ENCODE peak calls at places on chromosomes 1 and 21, in four cellular contexts. One of them, this sample, is unnamed.

GRCh38 chr21:15992171-15992570 is 262.4 kb downstream of the USP25 start:
- DNase-seq in NB4: no peak
- DNase-seq in lower leg skin: no peak
- DNase-seq in tibial nerve: no peak
- DNase-seq in this sample: no peak

GRCh38 chr1:67367370-67368345 is 60.0 kb downstream of the IL12RB2 start:
- DNase-seq in NB4: no peak
- DNase-seq in lower leg skin: no peak
- DNase-seq in tibial nerve: no peak
- DNase-seq in this sample: peak

GRCh38 chr1:179105393-179105792 is 23.5 kb downstream of the TOR3A start:
- DNase-seq in lower leg skin: no peak
- DNase-seq in tibial nerve: no peak
- DNase-seq in NB4: no peak
- DNase-seq in this sample: peak

GRCh38 chr1:25623007-25623406 is 6.4 kb downstream of the MAN1C1 start:
- DNase-seq in lower leg skin: no peak
- DNase-seq in tibial nerve: no peak
- DNase-seq in NB4: no peak
- DNase-seq in this sample: no peak

GRCh38 chr1:228339059-228339704 is 67.5 kb downstream of the TRIM11 start:
- DNase-seq in lower leg skin: no peak
- DNase-seq in NB4: no peak
- DNase-seq in tibial nerve: no peak
- DNase-seq in this sample: no peak

GRCh38 chr21:45076245-45076661 is 1.9 kb downstream of the ADARB1 start:
- DNase-seq in tibial nerve: no peak
- DNase-seq in lower leg skin: no peak
- DNase-seq in NB4: peak
- DNase-seq in this sample: no peak

GRCh38 chr1:104190821-104191220 is 441.1 kb downstream of the AMY1C start:
- DNase-seq in lower leg skin: no peak
- DNase-seq in NB4: no peak
- DNase-seq in tibial nerve: no peak
- DNase-seq in this sample: no peak

GRCh38 chr1:10629816-10630571 is 155.2 kb downstream of the PEX14 start:
- DNase-seq in NB4: no peak
- DNase-seq in tibial nerve: no peak
- DNase-seq in lower leg skin: no peak
- DNase-seq in this sample: peak

GRCh38 chr1:226656201-226656600 is 82.9 kb downstream of the ITPKB start:
- DNase-seq in lower leg skin: no peak
- DNase-seq in tibial nerve: no peak
- DNase-seq in NB4: no peak
- DNase-seq in this sample: no peak

GRCh38 chr1:226656601-226657277 is 82.3 kb downstream of the ITPKB start:
- DNase-seq in tibial nerve: no peak
- DNase-seq in NB4: no peak
- DNase-seq in lower leg skin: no peak
- DNase-seq in this sample: no peak

GRCh38 chr1:226654046-226654445 is 85.0 kb downstream of the ITPKB start:
- DNase-seq in NB4: no peak
- DNase-seq in tibial nerve: no peak
- DNase-seq in lower leg skin: no peak
- DNase-seq in this sample: no peak

GRCh38 chr1:226654508-226655124 is 84.5 kb downstream of the ITPKB start:
- DNase-seq in tibial nerve: no peak
- DNase-seq in lower leg skin: no peak
- DNase-seq in NB4: no peak
- DNase-seq in this sample: no peak

DNA sequence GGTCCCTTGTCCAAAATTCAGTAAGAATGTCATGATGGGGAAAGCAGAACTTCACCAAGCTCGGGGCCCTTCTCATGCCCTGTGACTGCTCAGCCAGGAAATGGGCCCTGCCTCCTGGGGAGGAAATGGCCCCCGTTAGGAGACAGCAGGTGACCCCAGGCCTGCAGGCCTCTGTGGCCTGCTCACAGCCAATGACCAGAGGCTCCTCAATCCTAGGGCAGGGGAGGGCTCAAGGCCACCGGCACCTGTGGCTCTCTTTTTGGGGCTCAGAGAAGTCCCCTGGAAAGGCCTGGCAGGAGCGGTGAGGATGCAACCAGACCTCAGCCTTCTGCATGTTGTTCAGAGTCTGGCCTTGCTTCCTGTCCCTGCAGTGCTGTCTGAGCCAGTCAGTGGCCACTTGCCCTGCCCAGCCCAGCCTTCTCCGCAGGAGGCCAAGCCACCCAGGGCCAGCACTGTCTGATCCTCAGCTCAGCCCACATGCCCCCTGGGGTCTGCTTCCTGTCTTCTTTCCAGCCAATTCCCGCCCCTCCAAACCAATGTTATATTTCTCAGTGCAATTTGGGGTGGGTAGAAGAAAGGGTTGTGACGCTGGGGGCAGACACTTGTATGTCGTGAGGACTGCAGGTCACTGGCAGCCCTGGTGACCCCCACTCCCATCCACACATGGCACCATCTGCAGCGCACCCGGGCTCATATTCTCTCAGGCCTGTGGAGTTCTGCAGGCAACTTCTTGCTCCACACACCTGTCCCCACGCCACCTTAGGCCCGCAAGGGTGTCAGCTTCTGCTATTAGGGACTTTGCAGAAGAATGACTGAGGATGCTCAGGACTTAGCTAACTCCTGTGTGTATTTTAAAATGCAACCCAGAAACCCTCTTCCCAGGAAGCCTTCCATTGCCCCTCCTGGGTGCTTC is 83.6 kb downstream of the ITPKB start:
- DNase-seq in NB4: peak
- DNase-seq in lower leg skin: no peak
- DNase-seq in tibial nerve: no peak
- DNase-seq in this sample: no peak
- TF ChIP-seq POLR2A in NB4: no peak
- TF ChIP-seq POLR2A in lower leg skin: no peak
- TF ChIP-seq POLR2A in tibial nerve: no peak
- TF ChIP-seq POLR2A in this sample: no peak

GRCh38 chr1:184664042-184664659 is 90.5 kb downstream of the EDEM3 start:
- DNase-seq in NB4: peak
- DNase-seq in lower leg skin: peak
- DNase-seq in tibial nerve: peak
- DNase-seq in this sample: peak
- H3K4me3 ChIP-seq in NB4: no peak
- H3K4me3 ChIP-seq in lower leg skin: no peak
- H3K4me3 ChIP-seq in tibial nerve: peak
- H3K4me3 ChIP-seq in this sample: peak

GRCh38 chr1:41486053-41486891 is 1.8 kb upstream of the EDN2 start:
- DNase-seq in NB4: no peak
- DNase-seq in tibial nerve: no peak
- DNase-seq in lower leg skin: no peak
- DNase-seq in this sample: no peak

GRCh38 chr1:41485605-41486004 is 1.1 kb upstream of the EDN2 start:
- DNase-seq in NB4: no peak
- DNase-seq in tibial nerve: no peak
- DNase-seq in lower leg skin: no peak
- DNase-seq in this sample: no peak

GRCh38 chr1:41488599-41488905 is 4.1 kb upstream of the EDN2 start:
- DNase-seq in NB4: no peak
- DNase-seq in lower leg skin: no peak
- DNase-seq in tibial nerve: no peak
- DNase-seq in this sample: no peak

GRCh38 chr1:41487729-41488598 is 3.5 kb upstream of the EDN2 start:
- DNase-seq in tibial nerve: no peak
- DNase-seq in lower leg skin: no peak
- DNase-seq in NB4: no peak
- DNase-seq in this sample: no peak

DNA sequence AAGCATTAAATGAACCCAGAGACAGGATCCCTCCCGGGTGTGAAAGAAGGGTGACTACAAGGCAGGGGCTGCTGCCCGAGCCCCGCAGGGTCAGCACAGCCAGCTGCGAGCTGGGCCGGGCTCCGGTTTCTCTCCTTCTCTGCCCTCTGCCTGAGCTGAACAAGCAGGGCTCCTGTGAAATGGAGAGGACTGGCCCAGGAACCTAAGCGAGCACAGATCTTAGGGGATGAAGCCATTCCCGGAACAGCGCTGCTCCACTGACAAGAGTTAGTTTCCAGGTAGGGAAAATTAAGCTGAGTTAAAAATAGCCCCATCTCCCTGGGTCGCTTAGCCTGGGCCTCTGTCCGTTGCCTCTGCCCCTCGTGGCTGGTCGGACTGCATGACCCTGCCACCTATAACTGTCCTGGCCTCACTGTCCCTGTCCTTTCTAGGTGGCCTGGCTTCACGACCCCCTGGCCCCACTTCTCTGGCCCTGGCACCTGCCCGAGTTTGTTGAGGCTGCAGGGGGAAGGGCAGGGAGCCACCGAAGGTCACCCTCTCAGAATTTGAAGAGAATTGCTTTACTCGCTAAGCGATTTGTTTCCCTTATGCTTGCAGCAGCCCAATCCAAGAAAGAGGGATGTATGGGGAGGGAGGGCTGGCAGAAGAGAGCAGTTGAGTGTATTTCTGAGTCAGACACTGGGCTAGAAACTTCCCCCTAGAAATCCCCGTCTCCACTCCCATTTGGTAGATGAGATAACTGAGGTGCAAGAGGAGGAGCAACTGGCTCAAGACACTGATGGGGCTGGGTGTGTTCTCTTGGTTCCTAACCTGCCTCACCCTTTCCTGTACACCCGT is 2.6 kb upstream of the EDN2 start:
- DNase-seq in lower leg skin: no peak
- DNase-seq in tibial nerve: no peak
- DNase-seq in NB4: no peak
- DNase-seq in this sample: no peak
- TF ChIP-seq POLR2A in lower leg skin: no peak
- TF ChIP-seq POLR2A in tibial nerve: no peak
- TF ChIP-seq POLR2A in NB4: no peak
- TF ChIP-seq POLR2A in this sample: no peak

GRCh38 chr1:94324168-94324544 is 86.8 kb upstream of the ARHGAP29 start:
- DNase-seq in tibial nerve: no peak
- DNase-seq in NB4: no peak
- DNase-seq in lower leg skin: no peak
- DNase-seq in this sample: no peak

GRCh38 chr1:94325379-94326302 is 88.3 kb upstream of the ARHGAP29 start:
- DNase-seq in NB4: no peak
- DNase-seq in tibial nerve: no peak
- DNase-seq in lower leg skin: no peak
- DNase-seq in this sample: no peak

GRCh38 chr1:94321662-94322061 is 84.3 kb upstream of the ARHGAP29 start:
- DNase-seq in NB4: no peak
- DNase-seq in tibial nerve: no peak
- DNase-seq in lower leg skin: no peak
- DNase-seq in this sample: no peak

GRCh38 chr1:94322696-94323095 is 85.3 kb upstream of the ARHGAP29 start:
- DNase-seq in NB4: no peak
- DNase-seq in lower leg skin: no peak
- DNase-seq in tibial nerve: no peak
- DNase-seq in this sample: no peak

GRCh38 chr1:94323311-94324167 is 86.2 kb upstream of the ARHGAP29 start:
- DNase-seq in NB4: no peak
- DNase-seq in lower leg skin: no peak
- DNase-seq in tibial nerve: no peak
- DNase-seq in this sample: no peak
- H3K4me3 ChIP-seq in NB4: no peak
- H3K4me3 ChIP-seq in lower leg skin: no peak
- H3K4me3 ChIP-seq in tibial nerve: no peak
- H3K4me3 ChIP-seq in this sample: no peak

DNA sequence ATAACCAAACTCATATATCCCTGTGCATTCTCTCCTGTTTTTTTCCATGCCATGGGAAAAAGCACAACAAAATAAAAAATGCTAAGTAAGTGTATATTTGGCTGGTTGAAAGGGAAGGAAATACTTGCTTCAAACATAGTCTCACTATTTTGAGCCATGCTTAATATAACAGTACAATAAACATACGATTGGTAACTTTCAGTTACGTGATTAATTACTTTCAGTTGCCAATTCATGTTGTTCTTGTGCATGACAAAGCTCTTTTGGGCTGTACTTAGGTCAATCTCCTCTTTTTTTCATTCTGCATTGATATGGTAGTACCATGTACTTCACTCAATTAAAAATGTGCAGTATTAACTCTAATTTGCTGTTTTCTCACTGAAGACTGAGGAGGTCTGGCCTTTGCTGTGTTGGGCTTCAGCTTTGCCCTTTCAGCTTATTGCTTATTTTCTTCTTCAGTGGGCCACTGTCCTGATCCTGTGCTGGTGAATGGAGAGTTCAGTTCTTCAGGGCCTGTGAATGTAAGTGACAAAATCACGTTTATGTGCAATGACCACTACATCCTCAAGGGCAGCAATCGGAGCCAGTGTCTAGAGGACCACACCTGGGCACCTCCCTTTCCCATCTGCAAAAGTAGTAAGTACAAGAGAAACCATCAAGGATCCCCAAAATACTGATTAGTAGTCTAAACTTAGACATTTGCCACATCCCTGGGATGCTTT is 2.7 kb downstream of the C4BPB start:
- DNase-seq in NB4: no peak
- DNase-seq in lower leg skin: no peak
- DNase-seq in tibial nerve: no peak
- DNase-seq in this sample: no peak
- TF ChIP-seq POLR2A in NB4: no peak
- TF ChIP-seq POLR2A in lower leg skin: no peak
- TF ChIP-seq POLR2A in tibial nerve: no peak
- TF ChIP-seq POLR2A in this sample: no peak

DNA sequence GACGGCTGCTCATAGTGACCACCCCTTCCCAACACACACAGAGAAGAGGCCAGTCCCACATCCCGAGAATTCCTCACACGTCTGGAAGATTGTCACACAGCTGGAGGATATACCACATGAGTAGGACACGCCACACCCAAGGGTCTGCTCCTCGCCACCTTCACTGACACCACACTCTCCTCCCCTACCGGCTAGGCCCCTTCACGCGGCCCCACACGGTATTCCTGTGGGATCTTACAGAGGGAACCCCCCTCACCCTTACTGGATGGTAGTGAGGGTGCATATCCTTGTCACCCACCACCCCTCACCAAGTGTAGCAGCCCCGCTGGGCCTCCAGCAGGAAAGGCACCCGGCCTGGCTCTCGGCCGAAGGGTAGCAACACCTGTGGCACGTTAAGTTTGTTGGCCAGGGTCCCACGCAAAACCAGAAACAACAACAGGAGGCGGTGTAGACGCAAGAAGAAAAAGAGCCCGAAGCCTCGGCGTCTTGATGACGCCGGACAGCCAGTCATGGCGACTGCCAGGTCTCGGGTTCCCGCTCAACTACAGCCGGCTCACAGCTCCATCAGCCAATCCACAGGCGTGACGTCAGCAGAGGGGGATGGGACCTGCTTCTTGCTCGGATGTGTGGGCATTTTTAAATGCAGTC is at the start of gene NUP210L:
- DNase-seq in tibial nerve: peak
- DNase-seq in NB4: no peak
- DNase-seq in lower leg skin: no peak
- DNase-seq in this sample: peak
- H3K4me3 ChIP-seq in tibial nerve: no peak
- H3K4me3 ChIP-seq in NB4: no peak
- H3K4me3 ChIP-seq in lower leg skin: no peak
- H3K4me3 ChIP-seq in this sample: peak

GRCh38 chr1:225652726-225653462 is at the start of gene ENAH:
- DNase-seq in tibial nerve: peak
- DNase-seq in lower leg skin: peak
- DNase-seq in NB4: peak
- DNase-seq in this sample: peak
- TF ChIP-seq POLR2A in tibial nerve: peak
- TF ChIP-seq POLR2A in lower leg skin: no peak
- TF ChIP-seq POLR2A in NB4: peak
- TF ChIP-seq POLR2A in this sample: peak